ENCODE peak calls at places on chromosomes 6 and 20, in seven cellular contexts. Z, M, E, V, W, R and B are unnamed samples.

GRCh38 chr6:107187630-107188029 is 72.3 kb upstream of the BEND3 start:
- DNase-seq in V (no peak), M (no peak), Z (no peak), W (no peak), E (no peak), R (no peak), B (no peak)

GRCh38 chr6:44341095-44341890 is 1.2 kb upstream of the SPATS1 start:
- DNase-seq in R (no peak), E (peak), M (no peak), W (no peak), V (no peak), Z (no peak), B (no peak)

GRCh38 chr6:28658475-28659249 is 133.0 kb downstream of the GPX5 start:
- DNase-seq in Z (no peak), W (no peak), R (no peak), M (peak), V (peak), E (no peak), B (peak)

GRCh38 chr20:10137032-10137431 is 81.6 kb upstream of the SNAP25 start:
- DNase-seq in V (no peak), M (no peak), W (no peak), Z (no peak), R (no peak), E (no peak), B (no peak)

GRCh38 chr6:143804835-143805239 is 38.3 kb upstream of the LTV1 start:
- DNase-seq in W (no peak), V (no peak), M (no peak), R (no peak), E (no peak), Z (no peak), B (no peak)

GRCh38 chr6:69578366-69578890 is 218.4 kb downstream of the LMBRD1 start:
- DNase-seq in M (no peak), E (no peak), Z (no peak), W (no peak), V (no peak), R (no peak), B (no peak)

GRCh38 chr6:170371588-170371987 is 65.0 kb downstream of the FAM120B start:
- DNase-seq in R (no peak), V (peak), E (no peak), W (peak), M (peak), Z (no peak), B (peak)

GRCh38 chr20:50982372-50982771 is 23.8 kb downstream of the MOCS3 start:
- DNase-seq in W (no peak), Z (peak), R (no peak), V (no peak), E (no peak), M (no peak), B (no peak)

GRCh38 chr6:165649152-165649551 is 13.9 kb downstream of the PDE10A start:
- DNase-seq in Z (no peak), R (no peak), V (no peak), W (no peak), E (no peak), M (no peak), B (no peak)

GRCh38 chr6:159973951-159974350 is 5.1 kb downstream of the IGF2R start:
- DNase-seq in R (no peak), V (no peak), Z (no peak), M (no peak), E (no peak), W (no peak), B (no peak)

GRCh38 chr6:130513770-130514169 is 148.0 kb downstream of the TMEM200A start:
- DNase-seq in Z (peak), V (no peak), E (no peak), M (no peak), R (peak), W (no peak), B (no peak)

GRCh38 chr6:6006428-6007310 is at the start of gene NRN1:
- DNase-seq in R (peak), V (peak), Z (peak), E (peak), W (peak), M (peak), B (no peak)

GRCh38 chr6:161435426-161436065 is 161.7 kb upstream of the AGPAT4 start:
- DNase-seq in W (no peak), E (no peak), V (no peak), Z (no peak), R (no peak), M (no peak), B (no peak)

GRCh38 chr6:141309295-141309694 is 823.4 kb upstream of the GJE1 start:
- DNase-seq in R (no peak), V (no peak), M (no peak), Z (no peak), W (no peak), E (no peak), B (no peak)

GRCh38 chr20:34768105-34768504 is 57.3 kb downstream of the NCOA6 start:
- DNase-seq in E (no peak), M (no peak), V (no peak), W (no peak), Z (no peak), R (no peak), B (no peak)